ENCODE peak calls at places on chromosomes 7 and 10, in eight cellular contexts. P, A, E, G, M, O, V and S are unnamed samples.

GRCh38 chr10:13834581-13835286 is 248.0 kb downstream of the PRPF18 start:
- DNase-seq in P (no peak), A (no peak), E (no peak), G (no peak), M (peak; percentile 52), O (no peak), V (no peak), S (no peak)

GRCh38 chr7:47578581-47579270 is 3.2 kb downstream of the TNS3 start:
- DNase-seq in P (no peak), A (no peak), E (no peak), G (no peak), M (peak; percentile 66), O (no peak), V (no peak), S (no peak)

GRCh38 chr10:86071145-86071544 is 295.4 kb downstream of the GRID1 start:
- DNase-seq in P (peak; percentile 46), A (no peak), E (no peak), G (no peak), M (no peak), O (no peak), V (no peak), S (no peak)

GRCh38 chr7:2008101-2008935 is 224.4 kb downstream of the MAD1L1 start:
- DNase-seq in P (peak; percentile 75), A (peak; percentile 14), E (no peak), G (no peak), M (no peak), O (peak; percentile 48), V (no peak), S (no peak)

GRCh38 chr10:110410329-110411046 is 87.2 kb upstream of the DUSP5 start:
- DNase-seq in P (no peak), A (no peak), E (peak; percentile 76), G (no peak), M (peak; percentile 98), O (no peak), V (no peak), S (peak; percentile 77)

GRCh38 chr7:135855836-135856235 is 107.2 kb upstream of the FAM180A start:
- DNase-seq in P (no peak), A (no peak), E (no peak), G (no peak), M (no peak), O (no peak), V (no peak), S (no peak)

GRCh38 chr10:122974034-122974433 is 6.2 kb upstream of the PSTK start:
- DNase-seq in P (no peak), A (no peak), E (no peak), G (no peak), M (peak; percentile 7), O (no peak), V (no peak), S (no peak)

GRCh38 chr7:30276203-30276900 is 8.0 kb upstream of the ZNRF2 start:
- DNase-seq in P (no peak), A (peak; percentile 38), E (peak; percentile 42), G (no peak), M (peak; percentile 62), O (no peak), V (no peak), S (no peak)

GRCh38 chr10:56911906-56912480 is 550.9 kb upstream of the ZWINT start:
- DNase-seq in P (no peak), A (no peak), E (no peak), G (no peak), M (no peak), O (no peak), V (no peak), S (no peak)

GRCh38 chr7:44391171-44391570 is 65.8 kb upstream of the CAMK2B start:
- DNase-seq in P (peak; percentile 64), A (no peak), E (no peak), G (no peak), M (no peak), O (no peak), V (no peak), S (no peak)

GRCh38 chr7:39133088-39133487 is 155.4 kb downstream of the POU6F2 start:
- DNase-seq in P (no peak), A (no peak), E (no peak), G (no peak), M (no peak), O (no peak), V (no peak), S (no peak)

GRCh38 chr7:18727094-18727870 is 231.7 kb downstream of the HDAC9 start:
- DNase-seq in P (no peak), A (no peak), E (no peak), G (no peak), M (peak; percentile 3), O (no peak), V (no peak), S (no peak)

GRCh38 chr7:66952343-66953043 is 31.5 kb downstream of the TMEM248 start:
- DNase-seq in P (no peak), A (no peak), E (no peak), G (no peak), M (peak; percentile 77), O (no peak), V (no peak), S (peak; percentile 95)

GRCh38 chr7:2632717-2633537 is 1.1 kb downstream of the TTYH3 start:
- DNase-seq in P (peak; percentile 92), A (peak; percentile 82), E (peak; percentile 69), G (no peak), M (peak; percentile 69), O (peak; percentile 83), V (no peak), S (peak; percentile 98)

GRCh38 chr7:7151865-7152264 is 30.5 kb upstream of the C1GALT1 start:
- DNase-seq in P (no peak), A (no peak), E (no peak), G (no peak), M (no peak), O (no peak), V (no peak), S (no peak)

GRCh38 chr7:99021941-99022560 is 121.9 kb downstream of the SMURF1 start:
- DNase-seq in P (peak; percentile 74), A (no peak), E (no peak), G (no peak), M (no peak), O (peak; percentile 25), V (no peak), S (no peak)

DNA sequence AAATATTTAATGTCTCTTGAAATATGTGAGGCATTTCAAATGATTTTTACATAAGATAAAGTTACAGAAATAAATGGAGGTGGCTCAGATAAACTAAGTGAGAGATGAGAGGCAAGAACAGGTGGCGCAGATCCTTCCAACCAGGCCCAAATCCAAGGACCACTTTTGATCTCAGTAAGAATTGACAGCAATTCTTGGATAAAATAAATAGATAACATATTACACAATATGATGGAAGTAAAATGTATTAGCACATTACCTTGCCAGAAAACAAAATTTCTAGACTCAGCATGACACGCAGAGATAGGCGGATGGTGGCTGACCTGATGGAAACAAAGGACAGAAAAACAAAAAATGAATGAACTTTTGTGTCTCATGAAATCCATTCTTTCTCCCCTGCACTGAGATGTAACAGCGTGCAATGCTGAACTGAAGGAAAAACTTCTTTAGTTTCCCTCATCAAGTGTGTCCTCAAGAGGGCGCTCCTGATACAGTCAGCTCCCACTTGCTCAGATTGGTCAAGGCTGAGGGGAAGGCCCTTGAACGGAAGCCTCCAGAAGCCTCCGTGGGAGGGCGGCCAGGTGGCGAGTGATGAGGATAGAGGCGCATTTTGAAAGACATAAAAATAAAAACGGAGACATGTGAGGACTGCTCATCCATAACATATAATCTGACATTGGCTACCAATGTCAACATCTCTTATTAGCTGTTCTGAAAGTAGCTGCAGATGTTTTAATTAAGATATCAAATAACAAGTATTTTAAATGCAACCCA is 62.8 kb upstream of the GSDME start:
- DNase-seq in P (peak; percentile 95), A (peak; percentile 79), E (peak; percentile 90), G (no peak), M (peak; percentile 90), O (peak; percentile 89), V (peak; percentile 9), S (peak; percentile 77)
- TF ChIP-seq POLR2A in P (no peak), A (no peak), E (no peak), G (no peak), M (no peak), O (no peak), V (no peak), S (no peak)

GRCh38 chr10:69104994-69105790 is 17.3 kb downstream of the SRGN start:
- DNase-seq in P (peak; percentile 8), A (no peak), E (no peak), G (no peak), M (no peak), O (no peak), V (no peak), S (no peak)
- TF ChIP-seq POLR2A in P (no peak), A (no peak), E (no peak), G (no peak), M (no peak), O (no peak), V (no peak), S (no peak)

GRCh38 chr7:151800391-151800790 is 76.5 kb downstream of the PRKAG2 start:
- DNase-seq in P (no peak), A (no peak), E (no peak), G (no peak), M (no peak), O (no peak), V (no peak), S (no peak)

GRCh38 chr7:151801291-151801690 is 75.6 kb downstream of the PRKAG2 start:
- DNase-seq in P (no peak), A (no peak), E (no peak), G (no peak), M (no peak), O (no peak), V (no peak), S (no peak)

GRCh38 chr7:151802469-151802846 is 74.5 kb downstream of the PRKAG2 start:
- DNase-seq in P (no peak), A (no peak), E (no peak), G (no peak), M (no peak), O (no peak), V (no peak), S (no peak)

GRCh38 chr7:151800861-151801260 is 76.1 kb downstream of the PRKAG2 start:
- DNase-seq in P (no peak), A (no peak), E (no peak), G (no peak), M (no peak), O (no peak), V (no peak), S (no peak)

DNA sequence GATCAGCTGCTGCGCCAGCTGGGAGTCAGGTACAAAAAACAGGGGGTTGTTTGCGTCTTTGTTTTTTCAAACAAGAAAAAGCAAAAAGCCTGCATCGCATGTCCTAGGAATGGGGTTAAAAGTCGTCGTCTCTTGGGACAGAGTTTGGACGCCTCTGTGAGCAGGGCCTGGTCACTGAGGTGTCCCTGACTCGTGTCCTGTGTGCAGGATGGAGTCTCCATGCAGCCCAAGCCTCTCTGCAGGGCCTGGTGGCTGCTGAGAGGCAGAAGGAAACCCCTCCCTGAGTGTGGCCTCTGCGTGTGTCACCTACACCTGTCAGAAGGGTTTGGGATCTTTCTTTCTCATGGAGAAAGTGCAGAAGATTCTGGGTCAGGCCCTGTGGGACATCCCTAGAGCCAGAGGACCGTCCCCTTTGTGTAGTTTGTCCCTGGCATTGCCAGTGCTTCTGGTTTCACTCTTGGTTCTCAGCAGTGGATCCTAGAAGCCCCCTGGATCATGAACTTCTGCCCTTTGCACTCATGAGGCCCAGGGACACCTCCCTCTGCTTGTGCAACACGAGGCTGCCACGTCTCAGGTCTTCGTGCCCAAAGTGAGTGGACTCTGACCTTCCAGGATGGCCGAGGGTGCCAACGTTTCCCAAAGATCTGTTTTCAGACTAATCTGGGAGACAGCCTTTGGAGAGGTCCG is 75.0 kb downstream of the PRKAG2 start:
- DNase-seq in P (no peak), A (no peak), E (peak; percentile 67), G (no peak), M (no peak), O (no peak), V (no peak), S (no peak)
- TF ChIP-seq POLR2A in P (no peak), A (no peak), E (no peak), G (no peak), M (no peak), O (no peak), V (no peak), S (no peak)

GRCh38 chr10:69087600-69088470 is at the start of gene SRGN:
- DNase-seq in P (peak; percentile 90), A (no peak), E (peak; percentile 63), G (peak; percentile 97), M (peak; percentile 62), O (peak; percentile 82), V (peak; percentile 43), S (peak; percentile 56)
- TF ChIP-seq POLR2A in P (peak; percentile 19), A (peak; percentile 30), E (peak; percentile 69), G (peak; percentile 96), M (no peak), O (no peak), V (peak; percentile 92), S (peak; percentile 38)